ENCODE peak calls at places on chromosome 7, in seven cellular contexts. N, M, B, P, W, I and S are unnamed samples.

GRCh38 chr7:130277763-130278643 is 11.3 kb downstream of the CPA2 start:
- DNase-seq in N (no peak), M (peak), I (peak), B (no peak), P (no peak), W (peak), S (no peak)

GRCh38 chr7:64884913-64885370 is 18.1 kb upstream of the ZNF273 start:
- DNase-seq in N (peak), W (no peak), I (no peak), M (no peak), P (no peak), B (no peak), S (no peak)

GRCh38 chr7:67913604-67914003 is 917.0 kb downstream of the TYW1 start:
- DNase-seq in P (no peak), W (no peak), M (no peak), I (peak), N (no peak), B (no peak), S (no peak)

GRCh38 chr7:112449353-112449752 is 907 bp upstream of the IFRD1 start:
- DNase-seq in P (peak), I (no peak), W (peak), B (peak), N (no peak), M (no peak), S (no peak)

GRCh38 chr7:152869041-152869676 is 109.6 kb downstream of the ACTR3B start:
- DNase-seq in I (no peak), W (no peak), B (no peak), N (peak), M (no peak), P (no peak), S (no peak)

GRCh38 chr7:158324397-158325360 is 262.9 kb downstream of the PTPRN2 start:
- DNase-seq in M (no peak), B (no peak), N (peak), W (no peak), I (no peak), P (no peak), S (no peak)

GRCh38 chr7:66697451-66698438 is 42.8 kb upstream of the RABGEF1 start:
- DNase-seq in N (no peak), W (peak), M (no peak), P (no peak), B (no peak), I (peak), S (no peak)

GRCh38 chr7:12594122-12594897 is 23.8 kb downstream of the SCIN start:
- DNase-seq in M (no peak), I (no peak), N (no peak), P (no peak), B (no peak), W (no peak), S (no peak)